ENCODE peak calls at places on chromosomes 11 and 22, in four cellular contexts. A is HepG2, W is HEK293T, K is K562. X is an unnamed sample.

GRCh38 chr22:42418811-42419243 is 13.4 kb downstream of the NFAM1 start:
- DNase-seq in A (no peak), W (no peak), K (no peak), X (no peak)

GRCh38 chr22:42621505-42622002 is 6.9 kb upstream of the POLDIP3 start:
- DNase-seq in A (peak), W (peak), K (peak), X (no peak)

GRCh38 chr11:62876712-62877111 is 4.0 kb upstream of the SLC3A2 start:
- DNase-seq in A (no peak), W (no peak), K (no peak), X (no peak)

GRCh38 chr11:113167599-113167998 is 146.8 kb upstream of the TTC12 start:
- DNase-seq in A (no peak), W (no peak), K (peak), X (no peak)

GRCh38 chr11:40517122-40517521 is 942.3 kb downstream of the LRRC4C start:
- DNase-seq in A (no peak), W (no peak), K (no peak), X (no peak)

GRCh38 chr11:83033972-83034672 is 37.6 kb downstream of the RAB30 start:
- DNase-seq in A (no peak), W (no peak), K (no peak), X (no peak)

GRCh38 chr22:46370584-46371373 is 35.3 kb downstream of the TRMU start:
- DNase-seq in A (peak), W (no peak), K (no peak), X (no peak)

GRCh38 chr11:119629834-119630624 is 99.0 kb downstream of the NECTIN1 start:
- DNase-seq in A (no peak), W (no peak), K (no peak), X (no peak)

GRCh38 chr11:91981995-91982394 is 242.6 kb upstream of the FAT3 start:
- DNase-seq in A (no peak), W (no peak), K (no peak), X (no peak)

GRCh38 chr11:44595006-44595405 is 29.5 kb downstream of the CD82 start:
- DNase-seq in A (no peak), W (no peak), K (no peak), X (no peak)

GRCh38 chr11:46215208-46215931 is 62.1 kb upstream of the CREB3L1 start:
- DNase-seq in A (no peak), W (no peak), K (no peak), X (no peak)

GRCh38 chr11:46216040-46216764 is 61.3 kb upstream of the CREB3L1 start:
- DNase-seq in A (no peak), W (no peak), K (no peak), X (no peak)

GRCh38 chr11:46212720-46213119 is 64.7 kb upstream of the CREB3L1 start:
- DNase-seq in A (no peak), W (no peak), K (no peak), X (no peak)

GRCh38 chr11:46220313-46220712 is 57.1 kb upstream of the CREB3L1 start:
- DNase-seq in A (no peak), W (no peak), K (no peak), X (no peak)

DNA sequence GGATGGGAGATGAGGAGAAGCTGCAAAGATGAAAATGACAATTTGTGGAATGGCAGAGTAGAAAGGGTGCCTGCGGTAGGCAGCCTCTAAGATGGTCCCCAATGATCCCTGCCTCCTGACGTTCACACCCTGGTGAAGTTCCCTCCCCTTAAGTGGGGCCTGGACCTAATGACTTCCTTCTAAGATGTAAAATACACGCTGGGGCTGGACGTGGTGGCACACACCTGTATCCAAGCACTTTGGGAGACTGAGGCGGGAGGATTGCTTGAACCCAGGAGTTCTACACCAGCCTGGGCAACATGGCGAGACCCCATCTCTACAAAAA is 60.7 kb upstream of the CREB3L1 start:
- DNase-seq in A (no peak), W (no peak), K (no peak), X (no peak)
- TF ChIP-seq FOXK2 in A (no peak), W (no peak), K (no peak), X (no peak)

GRCh38 chr22:40588726-40589125 is 47.8 kb downstream of the MRTFA start:
- DNase-seq in A (peak), W (no peak), K (no peak), X (no peak)
- TF ChIP-seq FOXK2 in A (no peak), W (no peak), K (no peak), X (no peak)

GRCh38 chr11:61310749-61311148 is 15.6 kb upstream of the VWCE start:
- DNase-seq in A (no peak), W (no peak), K (no peak), X (no peak)

GRCh38 chr11:61309739-61310138 is 14.6 kb upstream of the VWCE start:
- DNase-seq in A (no peak), W (no peak), K (no peak), X (no peak)

GRCh38 chr11:61315260-61315659 is 17.6 kb downstream of the DDB1 start:
- DNase-seq in A (no peak), W (no peak), K (no peak), X (no peak)
- TF ChIP-seq FOXK2 in A (no peak), W (no peak), K (no peak), X (no peak)

GRCh38 chr11:117809236-117810055 is 12.4 kb upstream of the DSCAML1 start:
- DNase-seq in A (no peak), W (peak), K (peak), X (no peak)
- TF ChIP-seq FOXK2 in A (peak), W (no peak), K (no peak), X (no peak)

GRCh38 chr22:23402275-23403151 is 177.6 kb downstream of the IGLL1 start:
- DNase-seq in A (peak), W (peak), K (peak), X (no peak)

GRCh38 chr22:23403152-23403719 is 176.9 kb downstream of the IGLL1 start:
- DNase-seq in A (no peak), W (no peak), K (peak), X (no peak)

GRCh38 chr22:23400286-23400981 is 179.7 kb downstream of the IGLL1 start:
- DNase-seq in A (no peak), W (no peak), K (no peak), X (no peak)

GRCh38 chr22:23401111-23401909 is 178.8 kb downstream of the IGLL1 start:
- DNase-seq in A (no peak), W (no peak), K (peak), X (no peak)

DNA sequence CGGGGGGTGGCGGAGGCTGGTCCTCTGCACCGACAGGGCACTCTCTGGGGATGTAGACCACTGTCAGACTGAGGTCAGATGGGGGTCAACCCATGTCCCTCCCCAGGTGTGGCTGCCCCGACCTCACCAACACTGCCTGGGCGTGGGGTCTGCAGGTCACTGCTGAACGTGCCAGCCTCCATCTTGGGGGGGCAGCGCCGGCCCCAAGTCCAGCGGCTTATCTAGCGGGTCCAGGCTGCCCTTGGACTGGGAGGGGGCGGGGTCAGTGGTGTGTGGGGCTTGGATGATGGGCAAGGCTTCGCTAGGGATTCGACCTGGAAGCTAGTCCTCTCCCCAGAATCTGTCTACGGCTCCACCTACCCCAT is 178.2 kb downstream of the IGLL1 start:
- DNase-seq in A (no peak), W (no peak), K (peak), X (no peak)
- TF ChIP-seq FOXK2 in A (no peak), W (no peak), K (no peak), X (no peak)

GRCh38 chr11:28837599-28837998 is 729.4 kb downstream of the METTL15 start:
- DNase-seq in A (no peak), W (no peak), K (no peak), X (no peak)

GRCh38 chr11:28835317-28835716 is 727.1 kb downstream of the METTL15 start:
- DNase-seq in A (no peak), W (no peak), K (no peak), X (no peak)

GRCh38 chr11:28834877-28835276 is 726.7 kb downstream of the METTL15 start:
- DNase-seq in A (no peak), W (no peak), K (no peak), X (no peak)

GRCh38 chr11:28835790-28836189 is 727.6 kb downstream of the METTL15 start:
- DNase-seq in A (no peak), W (no peak), K (no peak), X (no peak)

GRCh38 chr11:28836285-28837081 is 728.3 kb downstream of the METTL15 start:
- DNase-seq in A (peak), W (no peak), K (no peak), X (no peak)
- TF ChIP-seq FOXK2 in A (no peak), W (no peak), K (no peak), X (no peak)

GRCh38 chr11:33531743-33532181 is 168.9 kb downstream of the C11orf91 start:
- DNase-seq in A (no peak), W (no peak), K (no peak), X (no peak)
- TF ChIP-seq FOXK2 in A (no peak), W (no peak), K (no peak), X (no peak)

GRCh38 chr22:38316340-38317236 is 645 bp downstream of the CSNK1E start:
- DNase-seq in A (no peak), W (peak), K (peak), X (no peak)
- TF ChIP-seq FOXK2 in A (no peak), W (no peak), K (no peak), X (no peak)

GRCh38 chr11:35763301-35763700 is 100.7 kb downstream of the TRIM44 start:
- DNase-seq in A (no peak), W (no peak), K (no peak), X (no peak)
- TF ChIP-seq FOXK2 in A (no peak), W (no peak), K (no peak), X (no peak)

DNA sequence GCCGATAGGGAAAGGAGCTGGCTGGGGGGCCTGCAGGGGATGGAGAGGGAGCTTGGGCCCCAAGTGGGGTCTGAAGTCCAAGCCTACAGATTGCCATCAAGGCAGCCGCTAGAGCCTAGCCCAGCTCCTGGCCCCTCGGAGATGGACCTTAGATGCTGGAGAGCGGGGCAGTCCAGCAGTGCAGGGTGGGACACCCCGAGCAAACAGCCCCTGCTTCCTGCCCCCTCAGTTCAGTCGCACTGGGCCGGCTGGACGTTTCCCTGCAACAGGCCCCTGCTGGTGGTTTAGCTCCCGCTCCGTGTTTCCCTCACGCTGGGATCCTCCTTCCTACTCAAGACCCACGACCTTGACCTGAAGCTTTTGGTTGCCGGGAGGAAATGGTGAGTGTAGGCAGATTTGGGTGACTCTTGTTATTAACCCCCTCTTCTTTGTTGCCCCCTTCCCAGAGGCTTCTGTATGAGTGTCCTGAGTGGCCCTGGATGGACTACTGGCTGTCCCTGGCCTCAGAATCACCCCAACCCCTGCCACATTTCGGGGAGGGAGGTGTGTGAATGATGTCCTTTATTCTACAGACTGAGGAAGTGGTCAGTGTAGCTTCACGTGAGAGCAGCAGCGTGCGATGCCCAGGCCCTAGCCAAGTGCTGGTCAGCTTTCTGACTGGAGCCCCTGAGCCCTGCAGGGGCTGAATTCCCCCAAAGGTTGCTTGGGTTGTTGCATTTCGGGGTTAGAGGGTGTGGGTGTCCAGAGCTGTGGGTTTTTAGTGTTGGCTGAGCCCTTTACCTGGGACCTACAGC is 2.7 kb downstream of the ST3GAL4 start:
- DNase-seq in A (peak), W (no peak), K (no peak), X (no peak)
- TF ChIP-seq FOXK2 in A (no peak), W (no peak), K (no peak), X (no peak)